ENCODE peak calls at places on chromosomes 6 and 20, in ten cellular contexts. One of them, this sample, is unnamed.
A peak's percentile ranks its signal among the peaks of the same experiment; 100 is the strongest.

GRCh38 chr6:113779656-113780055 is 77.5 kb upstream of the MARCKS start:
- DNase-seq in dorsolateral prefrontal cortex: no peak
- DNase-seq in RPMI7951: no peak
- DNase-seq in CD4-positive, CD25-positive, alpha-beta regulatory T cell: no peak
- DNase-seq in NCI-H1092: no peak
- DNase-seq in NCI-H1105 treated with DMSO at 0.1 percent for 48 hours: no peak
- DNase-seq in ovary: no peak
- DNase-seq in cardiac fibroblast: no peak
- DNase-seq in AG08396: no peak
- DNase-seq in memory B cell: no peak
- DNase-seq in this sample: no peak

GRCh38 chr6:38154731-38155130 is 335.2 kb downstream of the ZFAND3 start:
- DNase-seq in cardiac fibroblast: no peak
- DNase-seq in dorsolateral prefrontal cortex: no peak
- DNase-seq in NCI-H1092: no peak
- DNase-seq in AG08396: no peak
- DNase-seq in memory B cell: no peak
- DNase-seq in ovary: no peak
- DNase-seq in RPMI7951: no peak
- DNase-seq in CD4-positive, CD25-positive, alpha-beta regulatory T cell: no peak
- DNase-seq in NCI-H1105 treated with DMSO at 0.1 percent for 48 hours: no peak
- DNase-seq in this sample: no peak

GRCh38 chr6:68711386-68712000 is 76.4 kb downstream of the ADGRB3 start:
- DNase-seq in dorsolateral prefrontal cortex: no peak
- DNase-seq in cardiac fibroblast: no peak
- DNase-seq in memory B cell: no peak
- DNase-seq in RPMI7951: no peak
- DNase-seq in NCI-H1105 treated with DMSO at 0.1 percent for 48 hours: peak; percentile 15
- DNase-seq in CD4-positive, CD25-positive, alpha-beta regulatory T cell: no peak
- DNase-seq in NCI-H1092: no peak
- DNase-seq in ovary: no peak
- DNase-seq in AG08396: no peak
- DNase-seq in this sample: no peak

GRCh38 chr6:31922942-31923341 is 4.6 kb upstream of the C2 start:
- DNase-seq in ovary: no peak
- DNase-seq in dorsolateral prefrontal cortex: no peak
- DNase-seq in cardiac fibroblast: no peak
- DNase-seq in NCI-H1105 treated with DMSO at 0.1 percent for 48 hours: peak; percentile 41
- DNase-seq in RPMI7951: no peak
- DNase-seq in NCI-H1092: no peak
- DNase-seq in AG08396: no peak
- DNase-seq in CD4-positive, CD25-positive, alpha-beta regulatory T cell: peak; percentile 31
- DNase-seq in memory B cell: no peak
- DNase-seq in this sample: no peak

GRCh38 chr20:19890358-19891117 is 126.6 kb upstream of the NAA20 start:
- DNase-seq in RPMI7951: no peak
- DNase-seq in memory B cell: no peak
- DNase-seq in NCI-H1105 treated with DMSO at 0.1 percent for 48 hours: peak; percentile 61
- DNase-seq in CD4-positive, CD25-positive, alpha-beta regulatory T cell: no peak
- DNase-seq in NCI-H1092: no peak
- DNase-seq in dorsolateral prefrontal cortex: no peak
- DNase-seq in AG08396: no peak
- DNase-seq in ovary: no peak
- DNase-seq in cardiac fibroblast: no peak
- DNase-seq in this sample: no peak

GRCh38 chr6:4727671-4728435 is 48.4 kb upstream of the CDYL start:
- DNase-seq in CD4-positive, CD25-positive, alpha-beta regulatory T cell: peak; percentile 15
- DNase-seq in NCI-H1105 treated with DMSO at 0.1 percent for 48 hours: no peak
- DNase-seq in memory B cell: no peak
- DNase-seq in NCI-H1092: no peak
- DNase-seq in AG08396: peak; percentile 14
- DNase-seq in cardiac fibroblast: no peak
- DNase-seq in ovary: no peak
- DNase-seq in dorsolateral prefrontal cortex: no peak
- DNase-seq in RPMI7951: peak; percentile 55
- DNase-seq in this sample: peak; percentile 3

GRCh38 chr6:163413345-163414116 is 987 bp upstream of the QKI start:
- DNase-seq in AG08396: peak; percentile 99
- DNase-seq in NCI-H1092: peak; percentile 88
- DNase-seq in RPMI7951: peak; percentile 88
- DNase-seq in memory B cell: peak; percentile 98
- DNase-seq in dorsolateral prefrontal cortex: peak; percentile 78
- DNase-seq in ovary: peak; percentile 97
- DNase-seq in CD4-positive, CD25-positive, alpha-beta regulatory T cell: peak; percentile 89
- DNase-seq in NCI-H1105 treated with DMSO at 0.1 percent for 48 hours: peak; percentile 88
- DNase-seq in cardiac fibroblast: peak; percentile 92
- DNase-seq in this sample: peak; percentile 89

GRCh38 chr20:9235518-9235917 is 166.6 kb downstream of the PLCB4 start:
- DNase-seq in CD4-positive, CD25-positive, alpha-beta regulatory T cell: no peak
- DNase-seq in cardiac fibroblast: peak; percentile 69
- DNase-seq in dorsolateral prefrontal cortex: no peak
- DNase-seq in memory B cell: no peak
- DNase-seq in AG08396: peak; percentile 15
- DNase-seq in NCI-H1092: no peak
- DNase-seq in NCI-H1105 treated with DMSO at 0.1 percent for 48 hours: no peak
- DNase-seq in ovary: no peak
- DNase-seq in RPMI7951: peak; percentile 95
- DNase-seq in this sample: no peak

GRCh38 chr6:131172237-131172636 is 37.0 kb downstream of the AKAP7 start:
- DNase-seq in memory B cell: no peak
- DNase-seq in CD4-positive, CD25-positive, alpha-beta regulatory T cell: no peak
- DNase-seq in NCI-H1092: no peak
- DNase-seq in ovary: no peak
- DNase-seq in NCI-H1105 treated with DMSO at 0.1 percent for 48 hours: no peak
- DNase-seq in cardiac fibroblast: peak; percentile 68
- DNase-seq in AG08396: no peak
- DNase-seq in RPMI7951: no peak
- DNase-seq in dorsolateral prefrontal cortex: no peak
- DNase-seq in this sample: no peak

GRCh38 chr20:61899971-61900370 is 165.7 kb downstream of the TAF4 start:
- DNase-seq in memory B cell: no peak
- DNase-seq in CD4-positive, CD25-positive, alpha-beta regulatory T cell: no peak
- DNase-seq in RPMI7951: no peak
- DNase-seq in AG08396: no peak
- DNase-seq in cardiac fibroblast: no peak
- DNase-seq in NCI-H1092: no peak
- DNase-seq in dorsolateral prefrontal cortex: no peak
- DNase-seq in ovary: peak; percentile 62
- DNase-seq in NCI-H1105 treated with DMSO at 0.1 percent for 48 hours: no peak
- DNase-seq in this sample: no peak

GRCh38 chr6:53818845-53819609 is 24.2 kb downstream of the LRRC1 start:
- DNase-seq in ovary: no peak
- DNase-seq in CD4-positive, CD25-positive, alpha-beta regulatory T cell: no peak
- DNase-seq in cardiac fibroblast: peak; percentile 46
- DNase-seq in AG08396: no peak
- DNase-seq in memory B cell: no peak
- DNase-seq in NCI-H1092: no peak
- DNase-seq in RPMI7951: no peak
- DNase-seq in NCI-H1105 treated with DMSO at 0.1 percent for 48 hours: no peak
- DNase-seq in dorsolateral prefrontal cortex: no peak
- DNase-seq in this sample: no peak

GRCh38 chr6:44642870-44643522 is 255.5 kb downstream of the CDC5L start:
- DNase-seq in cardiac fibroblast: peak; percentile 75
- DNase-seq in AG08396: no peak
- DNase-seq in ovary: no peak
- DNase-seq in NCI-H1105 treated with DMSO at 0.1 percent for 48 hours: peak; percentile 81
- DNase-seq in NCI-H1092: peak; percentile 13
- DNase-seq in RPMI7951: peak; percentile 86
- DNase-seq in CD4-positive, CD25-positive, alpha-beta regulatory T cell: peak; percentile 55
- DNase-seq in dorsolateral prefrontal cortex: no peak
- DNase-seq in memory B cell: no peak
- DNase-seq in this sample: no peak

GRCh38 chr6:18431581-18431980 is 44.4 kb downstream of the RNF144B start:
- DNase-seq in NCI-H1092: no peak
- DNase-seq in NCI-H1105 treated with DMSO at 0.1 percent for 48 hours: no peak
- DNase-seq in ovary: no peak
- DNase-seq in RPMI7951: no peak
- DNase-seq in cardiac fibroblast: peak; percentile 43
- DNase-seq in CD4-positive, CD25-positive, alpha-beta regulatory T cell: no peak
- DNase-seq in memory B cell: no peak
- DNase-seq in dorsolateral prefrontal cortex: no peak
- DNase-seq in AG08396: no peak
- DNase-seq in this sample: no peak

GRCh38 chr6:13044896-13045295 is 283.4 kb downstream of the TBC1D7 start:
- DNase-seq in AG08396: no peak
- DNase-seq in NCI-H1105 treated with DMSO at 0.1 percent for 48 hours: no peak
- DNase-seq in memory B cell: no peak
- DNase-seq in NCI-H1092: no peak
- DNase-seq in CD4-positive, CD25-positive, alpha-beta regulatory T cell: no peak
- DNase-seq in cardiac fibroblast: no peak
- DNase-seq in dorsolateral prefrontal cortex: no peak
- DNase-seq in ovary: no peak
- DNase-seq in RPMI7951: no peak
- DNase-seq in this sample: no peak

GRCh38 chr20:57719951-57720350 is 10.1 kb upstream of the PMEPA1 start:
- DNase-seq in NCI-H1105 treated with DMSO at 0.1 percent for 48 hours: no peak
- DNase-seq in AG08396: no peak
- DNase-seq in ovary: no peak
- DNase-seq in CD4-positive, CD25-positive, alpha-beta regulatory T cell: no peak
- DNase-seq in dorsolateral prefrontal cortex: no peak
- DNase-seq in memory B cell: no peak
- DNase-seq in NCI-H1092: no peak
- DNase-seq in RPMI7951: no peak
- DNase-seq in cardiac fibroblast: no peak
- DNase-seq in this sample: no peak

GRCh38 chr6:75101896-75102680 is 103.8 kb downstream of the COL12A1 start:
- DNase-seq in NCI-H1092: no peak
- DNase-seq in dorsolateral prefrontal cortex: no peak
- DNase-seq in AG08396: no peak
- DNase-seq in NCI-H1105 treated with DMSO at 0.1 percent for 48 hours: no peak
- DNase-seq in memory B cell: no peak
- DNase-seq in RPMI7951: no peak
- DNase-seq in ovary: no peak
- DNase-seq in CD4-positive, CD25-positive, alpha-beta regulatory T cell: no peak
- DNase-seq in cardiac fibroblast: peak; percentile 90
- DNase-seq in this sample: no peak

GRCh38 chr6:116010400-116011095 is 50.1 kb downstream of the FRK start:
- DNase-seq in memory B cell: peak; percentile 29
- DNase-seq in RPMI7951: peak; percentile 76
- DNase-seq in dorsolateral prefrontal cortex: peak; percentile 85
- DNase-seq in NCI-H1105 treated with DMSO at 0.1 percent for 48 hours: peak; percentile 66
- DNase-seq in NCI-H1092: peak; percentile 11
- DNase-seq in AG08396: peak; percentile 29
- DNase-seq in ovary: peak; percentile 56
- DNase-seq in CD4-positive, CD25-positive, alpha-beta regulatory T cell: peak; percentile 50
- DNase-seq in cardiac fibroblast: peak; percentile 83
- DNase-seq in this sample: peak; percentile 43

GRCh38 chr6:53581161-53581560 is 36.3 kb upstream of the GCLC start:
- DNase-seq in memory B cell: no peak
- DNase-seq in AG08396: peak; percentile 50
- DNase-seq in dorsolateral prefrontal cortex: no peak
- DNase-seq in NCI-H1092: no peak
- DNase-seq in CD4-positive, CD25-positive, alpha-beta regulatory T cell: no peak
- DNase-seq in ovary: no peak
- DNase-seq in NCI-H1105 treated with DMSO at 0.1 percent for 48 hours: no peak
- DNase-seq in RPMI7951: peak; percentile 29
- DNase-seq in cardiac fibroblast: peak; percentile 55
- DNase-seq in this sample: no peak